ENCODE peak calls at places on chromosomes 2 and 18, in five cellular contexts. D is fibroblast of the aortic adventitia; U is HCT116; Y is CD4-positive, alpha-beta T cell; Q is neural progenitor cell. C is an unnamed sample.

GRCh38 chr18:44758821-44759624 is 78.3 kb downstream of the SETBP1 start:
- DNase-seq in Y (no peak), U (no peak), Q (no peak), D (no peak), C (peak)

GRCh38 chr18:55500316-55501086 is 87.5 kb downstream of the TCF4 start:
- DNase-seq in U (no peak), Y (no peak), Q (no peak), D (peak), C (no peak)

GRCh38 chr2:111031546-111032484 is 88.9 kb upstream of the BCL2L11 start:
- DNase-seq in Q (no peak), U (no peak), Y (no peak), D (no peak), C (no peak)

GRCh38 chr2:784753-785152 is 107.5 kb upstream of the TMEM18 start:
- DNase-seq in D (no peak), U (no peak), Y (no peak), Q (no peak), C (no peak)

GRCh38 chr2:98632351-98632750 is 24.0 kb downstream of the UNC50 start:
- DNase-seq in D (no peak), U (no peak), Q (no peak), Y (no peak), C (no peak)

GRCh38 chr2:238502956-238503791 is 76.4 kb downstream of the ASB1 start:
- DNase-seq in D (no peak), Q (no peak), Y (no peak), U (no peak), C (no peak)

GRCh38 chr2:183248866-183249567 is 124.8 kb downstream of the NUP35 start:
- DNase-seq in Y (no peak), Q (peak), D (peak), U (peak), C (no peak)

GRCh38 chr18:67665266-67665665 is 148.7 kb upstream of the DSEL start:
- DNase-seq in Q (peak), D (peak), U (no peak), Y (no peak), C (no peak)

GRCh38 chr2:100320547-100321180 is 1.6 kb downstream of the LONRF2 start:
- DNase-seq in D (no peak), Y (no peak), Q (no peak), U (no peak), C (no peak)

GRCh38 chr2:219520079-219520478 is 5.8 kb downstream of the ASIC4 start:
- DNase-seq in Q (no peak), U (no peak), D (no peak), Y (no peak), C (no peak)

GRCh38 chr2:74405994-74406583 is 15.3 kb downstream of the C2orf81 start:
- DNase-seq in D (no peak), Y (no peak), Q (no peak), U (no peak), C (no peak)

GRCh38 chr2:120798569-120799215 is 63.0 kb downstream of the GLI2 start:
- DNase-seq in Q (peak), D (no peak), U (no peak), Y (no peak), C (no peak)

GRCh38 chr2:9380702-9381628 is 42.4 kb downstream of the ITGB1BP1 start:
- DNase-seq in U (peak), D (peak), Y (no peak), Q (no peak), C (no peak)

GRCh38 chr2:163198007-163198406 is 359.4 kb upstream of the KCNH7 start:
- DNase-seq in U (no peak), Q (no peak), D (no peak), Y (no peak), C (no peak)

GRCh38 chr2:25243995-25244394 is 75.6 kb upstream of the POMC start:
- DNase-seq in Y (no peak), U (no peak), Q (no peak), D (no peak), C (no peak)

GRCh38 chr2:70964133-70964532 is 14.3 kb upstream of the ANKRD53 start:
- DNase-seq in Q (no peak), U (no peak), D (no peak), Y (no peak), C (no peak)

GRCh38 chr18:44823782-44824181 is 143.1 kb downstream of the SETBP1 start:
- DNase-seq in Y (no peak), D (peak), U (no peak), Q (no peak), C (no peak)

GRCh38 chr2:197261808-197262226 is 48.8 kb downstream of the ANKRD44 start:
- DNase-seq in U (no peak), Q (no peak), Y (no peak), D (no peak), C (no peak)

GRCh38 chr2:12106440-12107080 is 360.1 kb downstream of the LPIN1 start:
- DNase-seq in D (peak), Q (no peak), Y (no peak), U (no peak), C (no peak)

GRCh38 chr2:25784408-25784807 is 93.9 kb downstream of the ASXL2 start:
- DNase-seq in D (no peak), Q (no peak), U (no peak), Y (no peak), C (no peak)

GRCh38 chr18:28961669-28962228 is 784.8 kb upstream of the CDH2 start:
- DNase-seq in Y (no peak), D (peak), Q (peak), U (peak), C (no peak)

GRCh38 chr2:503288-503999 is 173.8 kb downstream of the TMEM18 start:
- DNase-seq in U (no peak), D (no peak), Y (no peak), Q (no peak), C (no peak)

GRCh38 chr2:24512836-24513235 is 21.8 kb downstream of the NCOA1 start:
- DNase-seq in D (peak), Q (no peak), U (no peak), Y (no peak), C (no peak)

GRCh38 chr2:8234757-8235374 is 447.0 kb upstream of the ID2 start:
- DNase-seq in Q (no peak), U (no peak), D (no peak), Y (no peak), C (no peak)

GRCh38 chr2:29583104-29583503 is 338.3 kb downstream of the ALK start:
- DNase-seq in Y (no peak), U (no peak), D (peak), Q (no peak), C (no peak)

GRCh38 chr2:56314809-56315208 is 131.0 kb downstream of the CCDC85A start:
- DNase-seq in Q (no peak), Y (no peak), U (no peak), D (no peak), C (no peak)

GRCh38 chr2:65367517-65367916 is 64.9 kb downstream of the SPRED2 start:
- DNase-seq in D (peak), Q (no peak), U (no peak), Y (no peak), C (no peak)

GRCh38 chr2:42804338-42804737 is 12.0 kb upstream of the HAAO start:
- DNase-seq in Q (no peak), Y (no peak), D (peak), U (no peak), C (no peak)

GRCh38 chr2:173124441-173124840 is 48.8 kb downstream of the MAP3K20 start:
- DNase-seq in D (peak), U (no peak), Y (no peak), Q (no peak), C (no peak)

GRCh38 chr2:228545749-228546148 is 364.3 kb upstream of the SPHKAP start:
- DNase-seq in Q (no peak), U (no peak), Y (no peak), D (peak), C (no peak)

DNA sequence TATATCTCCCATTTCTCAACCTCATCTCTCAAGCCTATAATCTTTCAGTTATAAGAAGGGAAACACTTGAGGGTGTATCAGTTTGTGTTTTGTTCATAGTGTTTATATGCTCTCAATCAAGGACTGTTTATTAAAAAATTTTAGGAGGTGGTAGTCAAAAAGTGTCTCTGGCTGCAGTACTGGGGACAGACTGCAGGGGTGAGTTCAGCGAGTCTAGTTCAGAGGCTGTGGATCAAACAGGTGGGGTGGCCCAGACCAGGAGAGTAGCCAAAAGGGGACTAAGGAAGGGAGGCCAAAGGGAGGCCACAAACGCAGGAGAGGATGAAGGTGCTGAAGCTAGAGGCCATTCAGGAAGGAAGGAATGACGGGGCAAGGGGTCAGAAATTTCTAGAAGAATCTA is 136.3 kb downstream of the MSH2 start:
- DNase-seq in Y (no peak), U (no peak), Q (no peak), D (no peak), C (no peak)
- TF ChIP-seq CTCF in Y (no peak), U (peak), Q (peak), D (peak), C (no peak)

GRCh38 chr18:59400407-59400806 is 41.3 kb upstream of the LMAN1 start:
- DNase-seq in U (no peak), Y (no peak), Q (no peak), D (no peak), C (no peak)

GRCh38 chr18:59393381-59393780 is 34.3 kb upstream of the LMAN1 start:
- DNase-seq in Y (no peak), D (no peak), Q (no peak), U (no peak), C (no peak)

GRCh38 chr18:59395226-59396175 is 36.4 kb upstream of the LMAN1 start:
- DNase-seq in U (no peak), D (no peak), Q (peak), Y (no peak), C (no peak)
- TF ChIP-seq CTCF in U (no peak), D (no peak), Q (peak), Y (no peak), C (no peak)

DNA sequence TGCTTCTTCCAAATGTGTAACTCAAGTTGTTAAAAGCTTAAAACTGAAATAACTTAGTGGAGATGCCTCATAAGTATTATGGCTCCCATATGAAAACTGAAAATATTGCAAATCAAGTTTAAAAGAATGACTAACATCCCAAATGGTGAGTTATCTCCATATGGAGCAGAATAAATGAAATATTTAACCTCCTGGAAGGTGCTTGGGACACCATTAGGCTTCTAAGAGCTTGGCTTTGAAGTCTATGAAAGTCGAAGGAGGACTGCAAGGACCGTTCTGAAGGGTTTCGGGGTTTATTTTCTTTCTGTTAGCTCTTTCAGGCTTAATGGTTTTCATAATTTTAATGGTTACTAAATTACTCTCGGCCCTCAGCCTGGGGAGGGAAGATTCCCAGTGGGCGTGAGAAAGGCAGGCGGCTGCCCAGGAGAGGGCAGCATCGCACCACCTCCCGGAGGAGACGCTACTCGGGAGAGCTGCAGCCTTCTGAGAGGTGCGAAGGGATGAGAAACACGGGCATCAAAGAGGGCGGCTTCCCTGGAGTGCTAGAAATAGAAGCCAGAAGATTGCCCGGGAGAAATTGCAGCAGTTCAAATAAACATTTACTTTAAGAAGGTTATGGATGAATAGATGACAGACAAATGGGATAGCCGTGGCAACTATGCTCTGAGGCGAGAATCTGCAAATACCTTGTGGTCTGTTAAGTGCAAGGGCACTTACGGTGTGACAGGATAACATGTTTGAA is 43.1 kb downstream of the MAP3K19 start:
- DNase-seq in Q (peak), D (peak), Y (peak), U (peak), C (peak)
- TF ChIP-seq CTCF in Q (no peak), D (peak), Y (peak), U (peak), C (peak)

DNA sequence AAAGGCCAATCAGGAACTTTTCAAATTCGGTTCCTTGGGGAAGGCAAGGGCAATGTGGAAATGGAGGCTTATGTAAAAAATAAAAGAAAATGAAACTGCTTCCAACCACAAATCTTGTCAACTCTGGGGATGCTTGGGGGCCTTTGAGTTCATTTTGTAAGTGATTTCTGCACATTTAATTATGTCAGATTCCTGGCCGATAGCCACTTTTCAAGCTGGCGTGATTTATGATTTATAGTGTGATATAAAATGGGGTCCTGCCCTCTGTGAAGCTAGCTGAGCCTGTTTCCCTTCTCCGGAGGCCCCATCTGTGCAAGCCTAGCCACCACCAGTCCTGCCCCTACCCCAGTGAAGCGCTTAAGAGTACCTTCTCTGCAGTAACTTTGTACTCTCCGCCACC is 39.3 kb upstream of the SIX3 start:
- DNase-seq in Q (no peak), U (no peak), Y (no peak), D (no peak), C (no peak)
- TF ChIP-seq CTCF in Q (no peak), U (no peak), Y (no peak), D (no peak), C (no peak)

GRCh38 chr2:241066893-241067341 is 35.2 kb downstream of the MTERF4 start:
- DNase-seq in Y (no peak), Q (peak), D (no peak), U (no peak), C (no peak)
- TF ChIP-seq CTCF in Y (no peak), Q (peak), D (no peak), U (no peak), C (no peak)

C was measured in activated B cell treated with CpG ODN at 0.5 μM for 24 hours.